ENCODE peak calls at places on chromosome 20, in four cellular contexts. P, F, K and R are unnamed samples.

GRCh38 chr20:8309638-8310037 is 177.6 kb downstream of the PLCB1 start:
- DNase-seq in K (no peak), P (peak), F (no peak), R (no peak)

GRCh38 chr20:6700563-6701328 is 66.7 kb upstream of the BMP2 start:
- DNase-seq in F (no peak), P (no peak), K (no peak), R (no peak)

GRCh38 chr20:51350941-51351631 is 191.4 kb downstream of the NFATC2 start:
- DNase-seq in K (no peak), F (no peak), P (peak), R (no peak)

GRCh38 chr20:49447946-49448809 is 34.3 kb downstream of the KCNB1 start:
- DNase-seq in P (peak), F (no peak), K (no peak), R (no peak)

GRCh38 chr20:47854687-47855212 is 69.5 kb upstream of the SULF2 start:
- DNase-seq in K (no peak), P (peak), F (peak), R (no peak)

GRCh38 chr20:50790651-50791277 is 4.1 kb upstream of the BCAS4 start:
- DNase-seq in F (peak), P (peak), K (peak), R (peak)

GRCh38 chr20:47464380-47465101 is 37.1 kb upstream of the NCOA3 start:
- DNase-seq in K (no peak), F (no peak), P (peak), R (peak)

GRCh38 chr20:58518896-58519593 is 3.8 kb upstream of the APCDD1L start:
- DNase-seq in P (no peak), K (no peak), F (no peak), R (peak)

GRCh38 chr20:56515657-56516381 is 8.7 kb upstream of the FAM209A start:
- DNase-seq in P (peak), K (no peak), F (no peak), R (no peak)

GRCh38 chr20:18019068-18019467 is 38.6 kb downstream of the OVOL2 start:
- DNase-seq in F (peak), P (no peak), K (peak), R (no peak)

GRCh38 chr20:20331796-20332195 is 36.1 kb upstream of the INSM1 start:
- DNase-seq in P (no peak), K (no peak), F (no peak), R (no peak)

GRCh38 chr20:4022386-4023350 is 7.3 kb upstream of the RNF24 start:
- DNase-seq in F (no peak), K (no peak), P (no peak), R (peak)

GRCh38 chr20:953742-954141 is 37.6 kb upstream of the ANGPT4 start:
- DNase-seq in P (no peak), F (no peak), K (no peak), R (no peak)
- TF ChIP-seq CTCF in P (peak), F (no peak), K (no peak), R (peak)

DNA sequence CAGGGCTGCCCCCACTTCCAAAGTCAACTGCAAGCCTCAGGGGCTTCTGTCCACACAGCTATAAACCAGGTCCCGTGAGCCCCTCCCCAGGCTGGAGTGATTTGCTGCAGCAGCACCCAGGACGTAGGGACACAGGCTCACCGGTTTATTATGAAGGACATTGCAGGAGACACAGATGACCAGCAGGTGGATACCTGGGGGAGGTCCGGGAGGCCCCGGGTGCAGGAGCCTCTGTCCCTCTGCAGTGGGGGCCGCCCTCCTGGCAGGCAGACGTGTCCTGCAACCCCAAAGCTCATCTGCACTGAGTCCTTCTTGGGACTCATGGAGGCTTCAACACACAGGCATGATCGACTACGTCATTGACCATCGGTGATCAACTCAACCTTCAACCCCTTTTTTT is 14.5 kb upstream of the NTSR1 start:
- DNase-seq in K (no peak), P (no peak), F (no peak), R (no peak)
- TF ChIP-seq CTCF in K (no peak), P (no peak), F (no peak), R (no peak)

GRCh38 chr20:22619272-22619671 is 34.9 kb upstream of the FOXA2 start:
- DNase-seq in P (no peak), K (no peak), F (no peak), R (no peak)

GRCh38 chr20:22617160-22617559 is 32.8 kb upstream of the FOXA2 start:
- DNase-seq in F (no peak), P (no peak), K (no peak), R (no peak)

GRCh38 chr20:22619806-22620205 is 35.4 kb upstream of the FOXA2 start:
- DNase-seq in F (no peak), P (no peak), K (no peak), R (no peak)

GRCh38 chr20:22615425-22615824 is 31.1 kb upstream of the FOXA2 start:
- DNase-seq in P (no peak), F (no peak), K (no peak), R (no peak)

DNA sequence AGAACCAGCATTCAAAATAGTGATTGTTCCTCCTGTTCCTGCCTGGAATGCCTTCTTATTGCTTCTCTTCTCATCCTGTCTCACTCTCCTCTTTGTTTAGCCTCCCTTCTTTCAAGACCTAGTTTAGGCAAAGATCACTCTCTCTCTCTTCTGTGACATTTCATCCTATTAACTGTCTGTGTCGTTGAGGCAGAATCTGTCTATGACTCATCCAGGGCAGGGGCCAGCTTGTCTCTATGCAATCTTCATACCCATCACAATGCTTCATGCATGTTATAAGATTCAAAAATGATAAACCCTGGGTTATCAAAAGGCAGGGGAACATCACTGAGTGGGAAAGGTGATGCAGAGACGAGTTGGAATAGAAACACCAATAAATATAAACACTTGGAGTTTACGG is 32.2 kb upstream of the FOXA2 start:
- DNase-seq in K (no peak), P (no peak), F (no peak), R (no peak)
- TF ChIP-seq CTCF in K (no peak), P (no peak), F (no peak), R (no peak)

GRCh38 chr20:9474835-9475413 is 39.5 kb upstream of the LAMP5 start:
- DNase-seq in P (peak), F (no peak), K (no peak), R (no peak)
- TF ChIP-seq CTCF in P (no peak), F (no peak), K (no peak), R (no peak)

DNA sequence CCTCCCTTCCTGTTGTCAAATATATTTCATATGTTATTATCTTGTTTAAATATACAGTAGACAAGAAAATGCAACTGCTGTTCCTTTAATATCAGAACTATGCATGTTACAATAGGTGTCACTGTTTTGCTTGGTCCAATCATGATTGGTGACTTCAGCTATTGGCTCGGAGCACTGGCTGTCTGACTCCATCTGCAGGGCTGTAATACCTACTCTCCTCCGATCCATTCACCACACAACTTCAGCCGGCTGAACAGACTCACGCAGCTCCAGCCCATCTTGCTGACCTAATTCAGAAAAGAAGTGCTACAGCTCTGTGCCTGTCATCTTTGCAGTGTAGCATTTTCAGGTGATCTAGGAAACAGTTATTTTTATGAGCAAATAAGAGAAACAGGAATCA is at the start of gene BTBD3:
- DNase-seq in K (no peak), F (peak), P (peak), R (no peak)
- TF ChIP-seq CTCF in K (no peak), F (peak), P (no peak), R (no peak)

DNA sequence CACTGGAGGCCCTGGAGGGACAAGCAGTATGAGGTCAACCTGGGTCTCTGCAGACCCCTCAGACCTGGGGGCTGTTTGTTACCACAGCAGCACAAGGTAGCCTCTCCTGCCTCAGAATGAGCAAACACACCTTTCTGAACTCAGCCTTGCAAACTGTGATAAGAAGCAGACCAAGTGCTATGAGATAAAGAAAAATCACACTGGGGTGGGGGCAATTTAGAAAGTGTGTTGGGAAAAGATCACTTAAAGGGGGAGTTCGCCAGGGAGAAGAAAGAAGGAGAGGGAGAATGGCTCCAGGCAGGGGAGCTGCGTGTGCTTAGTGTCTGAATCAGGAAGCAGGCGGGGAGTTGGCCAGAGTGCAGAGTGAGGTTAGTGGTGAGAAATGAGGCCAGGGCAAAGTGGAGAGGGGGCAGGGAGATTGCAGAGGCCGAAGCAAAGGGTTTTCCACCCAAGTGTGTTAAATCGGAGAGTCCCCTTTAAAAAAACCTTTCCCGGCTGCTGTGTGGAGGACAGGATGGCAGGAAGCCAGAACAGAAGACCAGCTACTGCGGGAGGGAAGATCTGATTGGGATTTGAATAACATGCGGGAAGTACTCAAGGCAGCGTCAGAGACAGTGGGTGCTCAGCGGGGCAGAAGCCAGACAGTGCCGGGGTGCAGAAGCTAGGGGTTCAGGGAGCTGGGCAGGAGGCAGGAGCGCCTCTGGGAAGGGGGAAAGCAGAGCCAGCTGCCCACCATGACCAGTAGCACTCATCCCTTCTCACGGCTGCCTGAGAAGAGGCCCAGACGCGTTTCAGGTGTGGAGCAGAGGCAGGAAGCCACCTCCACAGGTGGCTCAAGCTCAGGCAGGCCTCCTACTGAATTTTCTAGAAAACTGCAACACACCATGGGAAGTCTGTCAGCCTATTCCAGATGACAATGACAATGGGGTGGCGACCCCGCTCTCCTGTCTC is 9.0 kb downstream of the ADA start:
- DNase-seq in P (peak), F (peak), K (no peak), R (no peak)
- TF ChIP-seq CTCF in P (no peak), F (no peak), K (no peak), R (no peak)

GRCh38 chr20:1327241-1327653 is 1.7 kb downstream of the SDCBP2 start:
- DNase-seq in K (no peak), F (no peak), P (peak), R (peak)

GRCh38 chr20:1326031-1326930 is 2.7 kb downstream of the SDCBP2 start:
- DNase-seq in K (no peak), F (no peak), P (no peak), R (peak)

GRCh38 chr20:1324598-1325172 is 4.3 kb downstream of the SDCBP2 start:
- DNase-seq in P (peak), F (no peak), K (no peak), R (peak)

GRCh38 chr20:1323830-1324597 is 4.9 kb downstream of the SDCBP2 start:
- DNase-seq in F (no peak), K (no peak), P (no peak), R (peak)

DNA sequence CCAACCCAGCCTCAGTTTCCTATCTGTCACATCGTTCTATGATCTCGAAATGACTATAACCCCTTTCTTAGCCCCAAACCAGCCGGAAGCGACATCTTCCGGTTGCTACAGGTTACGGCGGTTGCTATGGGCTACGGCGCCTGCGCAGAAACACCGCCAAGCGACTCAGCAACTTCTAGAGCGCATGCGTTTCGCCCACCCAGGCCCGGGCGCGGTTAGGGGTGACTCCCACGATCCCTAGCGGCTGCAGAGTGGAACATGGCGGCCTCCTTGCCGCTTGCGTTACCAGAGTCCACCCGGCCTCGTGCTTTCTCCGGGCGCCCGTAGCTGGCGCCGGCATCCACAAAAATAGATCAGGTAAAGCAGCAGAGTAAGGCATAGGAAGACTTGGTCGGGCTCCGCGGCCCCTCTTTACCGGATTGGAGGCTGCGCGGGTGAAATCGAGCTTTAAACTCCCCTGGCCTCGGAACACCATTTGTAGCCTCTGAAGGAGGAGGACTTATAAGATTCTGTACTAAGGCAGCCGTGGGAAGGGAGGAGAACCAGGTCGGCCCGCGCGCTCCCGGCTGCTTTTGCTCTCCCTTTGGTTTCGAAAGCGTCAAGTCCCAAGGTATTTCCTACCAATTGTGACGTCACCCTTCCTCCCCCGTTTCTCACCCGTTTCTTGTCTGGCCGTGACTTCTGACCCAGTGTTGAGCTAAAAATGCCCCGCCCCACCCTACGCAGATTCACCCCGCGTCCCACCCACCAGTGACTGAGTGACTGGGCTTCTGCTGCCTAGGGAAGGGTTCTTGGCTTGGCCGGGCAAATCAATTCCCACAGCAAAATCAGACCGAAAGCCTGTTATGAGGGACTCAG is 3.5 kb downstream of the SDCBP2 start:
- DNase-seq in P (peak), F (peak), K (peak), R (peak)
- TF ChIP-seq CTCF in P (no peak), F (no peak), K (no peak), R (peak)